ENCODE peak calls at places on chromosomes 13 and 19, in nine cellular contexts. One of them, this sample, is unnamed.

GRCh38 chr13:85413664-85414063 is 385.6 kb downstream of the SLITRK6 start:
- DNase-seq in mesendoderm: no peak
- DNase-seq in Karpas-422: no peak
- DNase-seq in lower lobe of right lung: no peak
- DNase-seq in astrocyte: no peak
- DNase-seq in AG04450: no peak
- DNase-seq in aorta: no peak
- DNase-seq in breast epithelium: no peak
- DNase-seq in heart left ventricle: no peak
- DNase-seq in this sample: no peak

GRCh38 chr13:20489185-20489820 is 36.4 kb downstream of the CRYL1 start:
- DNase-seq in mesendoderm: peak; percentile 73
- DNase-seq in Karpas-422: no peak
- DNase-seq in lower lobe of right lung: no peak
- DNase-seq in astrocyte: no peak
- DNase-seq in AG04450: no peak
- DNase-seq in aorta: no peak
- DNase-seq in breast epithelium: no peak
- DNase-seq in heart left ventricle: peak; percentile 62
- DNase-seq in this sample: no peak

GRCh38 chr19:10390652-10391286 is 10.4 kb upstream of the TYK2 start:
- DNase-seq in mesendoderm: peak; percentile 79
- DNase-seq in Karpas-422: peak; percentile 90
- DNase-seq in lower lobe of right lung: peak; percentile 70
- DNase-seq in astrocyte: peak; percentile 36
- DNase-seq in AG04450: peak; percentile 46
- DNase-seq in aorta: peak; percentile 69
- DNase-seq in breast epithelium: peak; percentile 74
- DNase-seq in heart left ventricle: peak; percentile 61
- DNase-seq in this sample: peak; percentile 72

GRCh38 chr19:41307954-41308449 is 2.0 kb upstream of the CCDC97 start:
- DNase-seq in mesendoderm: no peak
- DNase-seq in Karpas-422: no peak
- DNase-seq in lower lobe of right lung: no peak
- DNase-seq in astrocyte: no peak
- DNase-seq in AG04450: no peak
- DNase-seq in aorta: peak; percentile 43
- DNase-seq in breast epithelium: no peak
- DNase-seq in heart left ventricle: no peak
- DNase-seq in this sample: no peak

GRCh38 chr19:12314553-12314952 is 18.9 kb downstream of the ZNF563 start:
- DNase-seq in mesendoderm: no peak
- DNase-seq in Karpas-422: no peak
- DNase-seq in lower lobe of right lung: no peak
- DNase-seq in astrocyte: no peak
- DNase-seq in AG04450: no peak
- DNase-seq in aorta: no peak
- DNase-seq in breast epithelium: no peak
- DNase-seq in heart left ventricle: no peak
- DNase-seq in this sample: no peak

GRCh38 chr19:1445932-1446712 is 3.8 kb upstream of the APC2 start:
- DNase-seq in mesendoderm: no peak
- DNase-seq in Karpas-422: peak; percentile 41
- DNase-seq in lower lobe of right lung: no peak
- DNase-seq in astrocyte: no peak
- DNase-seq in AG04450: no peak
- DNase-seq in aorta: no peak
- DNase-seq in breast epithelium: no peak
- DNase-seq in heart left ventricle: no peak
- DNase-seq in this sample: no peak

GRCh38 chr19:33461256-33462111 is 60.1 kb downstream of the PEPD start:
- DNase-seq in mesendoderm: no peak
- DNase-seq in Karpas-422: no peak
- DNase-seq in lower lobe of right lung: peak; percentile 38
- DNase-seq in astrocyte: no peak
- DNase-seq in AG04450: no peak
- DNase-seq in aorta: no peak
- DNase-seq in breast epithelium: peak; percentile 48
- DNase-seq in heart left ventricle: no peak
- DNase-seq in this sample: no peak

GRCh38 chr19:29663861-29664752 is 1.2 kb upstream of the PLEKHF1 start:
- DNase-seq in mesendoderm: peak; percentile 42
- DNase-seq in Karpas-422: no peak
- DNase-seq in lower lobe of right lung: no peak
- DNase-seq in astrocyte: peak; percentile 46
- DNase-seq in AG04450: no peak
- DNase-seq in aorta: no peak
- DNase-seq in breast epithelium: peak; percentile 50
- DNase-seq in heart left ventricle: peak; percentile 19
- DNase-seq in this sample: no peak

GRCh38 chr13:72726721-72727416 is 560 bp downstream of the MZT1 start:
- DNase-seq in mesendoderm: peak; percentile 21
- DNase-seq in Karpas-422: peak; percentile 81
- DNase-seq in lower lobe of right lung: peak; percentile 71
- DNase-seq in astrocyte: no peak
- DNase-seq in AG04450: no peak
- DNase-seq in aorta: peak; percentile 64
- DNase-seq in breast epithelium: no peak
- DNase-seq in heart left ventricle: peak; percentile 45
- DNase-seq in this sample: peak; percentile 69

GRCh38 chr13:102299366-102299765 is 102.5 kb downstream of the FGF14 start:
- DNase-seq in mesendoderm: no peak
- DNase-seq in Karpas-422: no peak
- DNase-seq in lower lobe of right lung: no peak
- DNase-seq in astrocyte: no peak
- DNase-seq in AG04450: no peak
- DNase-seq in aorta: no peak
- DNase-seq in breast epithelium: no peak
- DNase-seq in heart left ventricle: no peak
- DNase-seq in this sample: no peak

GRCh38 chr13:110197471-110197870 is 109.5 kb downstream of the COL4A1 start:
- DNase-seq in mesendoderm: no peak
- DNase-seq in Karpas-422: no peak
- DNase-seq in lower lobe of right lung: no peak
- DNase-seq in astrocyte: no peak
- DNase-seq in AG04450: no peak
- DNase-seq in aorta: no peak
- DNase-seq in breast epithelium: no peak
- DNase-seq in heart left ventricle: no peak
- DNase-seq in this sample: no peak

GRCh38 chr13:113851826-113852535 is 11.9 kb downstream of the GAS6 start:
- DNase-seq in mesendoderm: no peak
- DNase-seq in Karpas-422: no peak
- DNase-seq in lower lobe of right lung: no peak
- DNase-seq in astrocyte: no peak
- DNase-seq in AG04450: no peak
- DNase-seq in aorta: no peak
- DNase-seq in breast epithelium: peak; percentile 48
- DNase-seq in heart left ventricle: no peak
- DNase-seq in this sample: no peak

GRCh38 chr13:59494560-59494970 is 669.2 kb downstream of the DIAPH3 start:
- DNase-seq in mesendoderm: no peak
- DNase-seq in Karpas-422: no peak
- DNase-seq in lower lobe of right lung: no peak
- DNase-seq in astrocyte: peak; percentile 93
- DNase-seq in AG04450: peak; percentile 76
- DNase-seq in aorta: no peak
- DNase-seq in breast epithelium: no peak
- DNase-seq in heart left ventricle: peak; percentile 64
- DNase-seq in this sample: no peak

GRCh38 chr13:36801035-36801434 is 18.0 kb upstream of the RFXAP start:
- DNase-seq in mesendoderm: no peak
- DNase-seq in Karpas-422: no peak
- DNase-seq in lower lobe of right lung: no peak
- DNase-seq in astrocyte: no peak
- DNase-seq in AG04450: no peak
- DNase-seq in aorta: no peak
- DNase-seq in breast epithelium: no peak
- DNase-seq in heart left ventricle: no peak
- DNase-seq in this sample: no peak

GRCh38 chr13:41127746-41128145 is 4.9 kb downstream of the KBTBD6 start:
- DNase-seq in mesendoderm: no peak
- DNase-seq in Karpas-422: no peak
- DNase-seq in lower lobe of right lung: no peak
- DNase-seq in astrocyte: no peak
- DNase-seq in AG04450: no peak
- DNase-seq in aorta: no peak
- DNase-seq in breast epithelium: no peak
- DNase-seq in heart left ventricle: no peak
- DNase-seq in this sample: no peak

GRCh38 chr13:33321686-33322473 is 36.3 kb upstream of the STARD13 start:
- DNase-seq in mesendoderm: no peak
- DNase-seq in Karpas-422: no peak
- DNase-seq in lower lobe of right lung: no peak
- DNase-seq in astrocyte: no peak
- DNase-seq in AG04450: no peak
- DNase-seq in aorta: no peak
- DNase-seq in breast epithelium: no peak
- DNase-seq in heart left ventricle: no peak
- DNase-seq in this sample: no peak

GRCh38 chr19:9323557-9323918 is 441 bp upstream of the ZNF559 start:
- DNase-seq in mesendoderm: peak; percentile 82
- DNase-seq in Karpas-422: peak; percentile 82
- DNase-seq in lower lobe of right lung: peak; percentile 67
- DNase-seq in astrocyte: peak; percentile 80
- DNase-seq in AG04450: peak; percentile 34
- DNase-seq in aorta: peak; percentile 79
- DNase-seq in breast epithelium: no peak
- DNase-seq in heart left ventricle: peak; percentile 82
- DNase-seq in this sample: peak; percentile 35

GRCh38 chr13:87234981-87235380 is 436.2 kb upstream of the SLITRK5 start:
- DNase-seq in mesendoderm: no peak
- DNase-seq in Karpas-422: no peak
- DNase-seq in lower lobe of right lung: no peak
- DNase-seq in astrocyte: peak; percentile 96
- DNase-seq in AG04450: no peak
- DNase-seq in aorta: no peak
- DNase-seq in breast epithelium: no peak
- DNase-seq in heart left ventricle: no peak
- DNase-seq in this sample: no peak

GRCh38 chr19:13823256-13823655 is 28.0 kb downstream of the ZSWIM4 start:
- DNase-seq in mesendoderm: no peak
- DNase-seq in Karpas-422: no peak
- DNase-seq in lower lobe of right lung: no peak
- DNase-seq in astrocyte: no peak
- DNase-seq in AG04450: no peak
- DNase-seq in aorta: no peak
- DNase-seq in breast epithelium: no peak
- DNase-seq in heart left ventricle: peak; percentile 62
- DNase-seq in this sample: peak; percentile 81

GRCh38 chr19:55314396-55314795 is 10.7 kb downstream of the TMEM150B start:
- DNase-seq in mesendoderm: no peak
- DNase-seq in Karpas-422: no peak
- DNase-seq in lower lobe of right lung: no peak
- DNase-seq in astrocyte: no peak
- DNase-seq in AG04450: no peak
- DNase-seq in aorta: no peak
- DNase-seq in breast epithelium: no peak
- DNase-seq in heart left ventricle: no peak
- DNase-seq in this sample: no peak

GRCh38 chr19:5078179-5078578 is 109.3 kb downstream of the KDM4B start:
- DNase-seq in mesendoderm: no peak
- DNase-seq in Karpas-422: no peak
- DNase-seq in lower lobe of right lung: no peak
- DNase-seq in astrocyte: no peak
- DNase-seq in AG04450: no peak
- DNase-seq in aorta: no peak
- DNase-seq in breast epithelium: no peak
- DNase-seq in heart left ventricle: no peak
- DNase-seq in this sample: no peak

GRCh38 chr19:6484251-6484650 is 2.7 kb upstream of the DENND1C start:
- DNase-seq in mesendoderm: no peak
- DNase-seq in Karpas-422: no peak
- DNase-seq in lower lobe of right lung: peak; percentile 61
- DNase-seq in astrocyte: no peak
- DNase-seq in AG04450: no peak
- DNase-seq in aorta: no peak
- DNase-seq in breast epithelium: no peak
- DNase-seq in heart left ventricle: no peak
- DNase-seq in this sample: no peak
- H3K4me3 ChIP-seq in mesendoderm: no peak overlapping the region
- H3K4me3 ChIP-seq in Karpas-422: no peak overlapping the region
- H3K4me3 ChIP-seq in lower lobe of right lung: no peak overlapping the region
- H3K4me3 ChIP-seq in astrocyte: no peak overlapping the region
- H3K4me3 ChIP-seq in AG04450: no peak overlapping the region
- H3K4me3 ChIP-seq in aorta: no peak overlapping the region
- H3K4me3 ChIP-seq in breast epithelium: no peak overlapping the region
- H3K4me3 ChIP-seq in heart left ventricle: no peak overlapping the region
- H3K4me3 ChIP-seq in this sample: no peak overlapping the region

GRCh38 chr13:28492527-28493367 is 2.2 kb downstream of the FLT1 start:
- DNase-seq in mesendoderm: peak; percentile 59
- DNase-seq in Karpas-422: no peak
- DNase-seq in lower lobe of right lung: no peak
- DNase-seq in astrocyte: no peak
- DNase-seq in AG04450: no peak
- DNase-seq in aorta: no peak
- DNase-seq in breast epithelium: no peak
- DNase-seq in heart left ventricle: no peak
- DNase-seq in this sample: no peak
- H3K27me3 ChIP-seq in mesendoderm: no peaks in the 10 kb centered on the region
- H3K27me3 ChIP-seq in Karpas-422: no peaks in the 10 kb centered on the region
- H3K27me3 ChIP-seq in lower lobe of right lung: peaks cover 76% of the 10 kb centered on the region
- H3K27me3 ChIP-seq in astrocyte: peaks cover 70% of the 10 kb centered on the region
- H3K27me3 ChIP-seq in AG04450: peaks cover 52% of the 10 kb centered on the region
- H3K27me3 ChIP-seq in aorta: no peaks in the 10 kb centered on the region
- H3K27me3 ChIP-seq in breast epithelium: peaks cover 63% of the 10 kb centered on the region
- H3K27me3 ChIP-seq in heart left ventricle: peaks cover 63% of the 10 kb centered on the region
- H3K27me3 ChIP-seq in this sample: peaks cover 2% of the 10 kb centered on the region

DNA sequence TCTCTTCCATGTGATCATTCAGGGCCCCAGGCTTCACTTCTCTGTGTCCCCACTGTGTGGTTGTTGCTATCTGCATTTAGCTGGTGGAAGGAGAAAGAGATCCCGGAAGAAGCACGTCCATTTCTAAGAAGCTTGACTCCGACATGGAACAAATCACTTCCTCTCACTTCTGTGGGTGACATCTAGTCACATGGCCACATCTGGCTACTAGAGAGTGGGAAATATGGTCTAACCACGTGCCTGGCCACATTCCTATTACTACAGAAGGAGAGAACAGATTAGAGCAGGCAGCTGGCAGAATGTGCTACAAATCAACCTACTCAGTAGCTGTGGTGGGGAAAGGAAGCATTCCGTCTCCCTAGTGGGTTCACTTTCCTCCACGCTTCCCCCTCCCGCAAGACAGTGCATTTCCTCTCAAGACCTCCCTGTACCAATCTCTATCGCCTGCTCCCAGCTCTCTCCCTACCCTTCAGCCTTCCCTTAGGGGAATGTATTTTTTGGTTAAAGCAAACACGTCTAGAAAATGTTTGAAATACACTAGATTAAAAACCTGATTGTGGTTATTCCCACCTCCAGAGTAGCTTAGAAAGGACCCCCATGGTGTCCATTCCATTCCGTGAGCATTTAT is 7.8 kb upstream of the AMER2 start:
- DNase-seq in mesendoderm: no peak
- DNase-seq in Karpas-422: no peak
- DNase-seq in lower lobe of right lung: no peak
- DNase-seq in astrocyte: no peak
- DNase-seq in AG04450: no peak
- DNase-seq in aorta: no peak
- DNase-seq in breast epithelium: no peak
- DNase-seq in heart left ventricle: no peak
- DNase-seq in this sample: no peak
- H3K4me3 ChIP-seq in mesendoderm: no peak overlapping the region
- H3K4me3 ChIP-seq in Karpas-422: no peak overlapping the region
- H3K4me3 ChIP-seq in lower lobe of right lung: no peak overlapping the region
- H3K4me3 ChIP-seq in astrocyte: no peak overlapping the region
- H3K4me3 ChIP-seq in AG04450: no peak overlapping the region
- H3K4me3 ChIP-seq in aorta: no peak overlapping the region
- H3K4me3 ChIP-seq in breast epithelium: no peak overlapping the region
- H3K4me3 ChIP-seq in heart left ventricle: no peak overlapping the region
- H3K4me3 ChIP-seq in this sample: no peak overlapping the region

GRCh38 chr19:51289635-51290034 is 21.8 kb upstream of the IGLON5 start:
- DNase-seq in mesendoderm: no peak
- DNase-seq in Karpas-422: no peak
- DNase-seq in lower lobe of right lung: no peak
- DNase-seq in astrocyte: no peak
- DNase-seq in AG04450: no peak
- DNase-seq in aorta: no peak
- DNase-seq in breast epithelium: no peak
- DNase-seq in heart left ventricle: no peak
- DNase-seq in this sample: no peak
- H3K27me3 ChIP-seq in mesendoderm: no peaks in the 10 kb centered on the region
- H3K27me3 ChIP-seq in Karpas-422: no peaks in the 10 kb centered on the region
- H3K27me3 ChIP-seq in lower lobe of right lung: peaks cover 29% of the 10 kb centered on the region
- H3K27me3 ChIP-seq in astrocyte: no peaks in the 10 kb centered on the region
- H3K27me3 ChIP-seq in AG04450: no peaks in the 10 kb centered on the region
- H3K27me3 ChIP-seq in aorta: no peaks in the 10 kb centered on the region
- H3K27me3 ChIP-seq in breast epithelium: peaks cover 32% of the 10 kb centered on the region
- H3K27me3 ChIP-seq in heart left ventricle: peaks cover 21% of the 10 kb centered on the region
- H3K27me3 ChIP-seq in this sample: peaks cover 2% of the 10 kb centered on the region

This sample was measured in psoas muscle.